ENCODE peak calls at places on chromosomes 1 and 21, in nine cellular contexts. One of them, this sample, is unnamed.

GRCh38 chr1:110494522-110495406 is 24.2 kb downstream of the KCNA10 start:
- DNase-seq in heart left ventricle: no peak
- DNase-seq in endothelial cell: no peak
- DNase-seq in NCI-H524: no peak
- DNase-seq in lower leg skin: no peak
- DNase-seq in COLO829: no peak
- DNase-seq in SHP77 treated with DMSO at 0.1 percent for 48 hours: no peak
- DNase-seq in stimulated activated naive B cell treated with anti-CD40 and anti-IgM and Interleukin-4, amounts not matched to agents 10 μg/mL and 1 μg/mL and 100 μg/mL, for 72 hours: no peak
- DNase-seq in GDM1: no peak
- DNase-seq in this sample: no peak

GRCh38 chr21:22128671-22129070 is 1130.5 kb downstream of the NCAM2 start:
- DNase-seq in stimulated activated naive B cell treated with anti-CD40 and anti-IgM and Interleukin-4, amounts not matched to agents 10 μg/mL and 1 μg/mL and 100 μg/mL, for 72 hours: no peak
- DNase-seq in NCI-H524: no peak
- DNase-seq in SHP77 treated with DMSO at 0.1 percent for 48 hours: no peak
- DNase-seq in endothelial cell: no peak
- DNase-seq in GDM1: no peak
- DNase-seq in heart left ventricle: no peak
- DNase-seq in COLO829: no peak
- DNase-seq in lower leg skin: no peak
- DNase-seq in this sample: no peak

GRCh38 chr1:22171951-22172715 is 29.2 kb upstream of the WNT4 start:
- DNase-seq in GDM1: no peak
- DNase-seq in heart left ventricle: no peak
- DNase-seq in NCI-H524: no peak
- DNase-seq in stimulated activated naive B cell treated with anti-CD40 and anti-IgM and Interleukin-4, amounts not matched to agents 10 μg/mL and 1 μg/mL and 100 μg/mL, for 72 hours: no peak
- DNase-seq in SHP77 treated with DMSO at 0.1 percent for 48 hours: no peak
- DNase-seq in COLO829: no peak
- DNase-seq in lower leg skin: no peak
- DNase-seq in endothelial cell: no peak
- DNase-seq in this sample: no peak

GRCh38 chr1:196180847-196181593 is 427.2 kb downstream of the KCNT2 start:
- DNase-seq in stimulated activated naive B cell treated with anti-CD40 and anti-IgM and Interleukin-4, amounts not matched to agents 10 μg/mL and 1 μg/mL and 100 μg/mL, for 72 hours: no peak
- DNase-seq in SHP77 treated with DMSO at 0.1 percent for 48 hours: no peak
- DNase-seq in GDM1: peak; percentile 14
- DNase-seq in NCI-H524: no peak
- DNase-seq in COLO829: peak; percentile 83
- DNase-seq in heart left ventricle: no peak
- DNase-seq in endothelial cell: no peak
- DNase-seq in lower leg skin: no peak
- DNase-seq in this sample: no peak

GRCh38 chr21:35525443-35525842 is 476.3 kb upstream of the RUNX1 start:
- DNase-seq in NCI-H524: no peak
- DNase-seq in lower leg skin: no peak
- DNase-seq in GDM1: no peak
- DNase-seq in COLO829: no peak
- DNase-seq in heart left ventricle: no peak
- DNase-seq in SHP77 treated with DMSO at 0.1 percent for 48 hours: no peak
- DNase-seq in endothelial cell: no peak
- DNase-seq in stimulated activated naive B cell treated with anti-CD40 and anti-IgM and Interleukin-4, amounts not matched to agents 10 μg/mL and 1 μg/mL and 100 μg/mL, for 72 hours: no peak
- DNase-seq in this sample: no peak

GRCh38 chr1:186212574-186213224 is 162.4 kb downstream of the TPR start:
- DNase-seq in stimulated activated naive B cell treated with anti-CD40 and anti-IgM and Interleukin-4, amounts not matched to agents 10 μg/mL and 1 μg/mL and 100 μg/mL, for 72 hours: no peak
- DNase-seq in endothelial cell: peak; percentile 49
- DNase-seq in lower leg skin: peak; percentile 37
- DNase-seq in SHP77 treated with DMSO at 0.1 percent for 48 hours: peak; percentile 29
- DNase-seq in GDM1: peak; percentile 10
- DNase-seq in NCI-H524: peak; percentile 76
- DNase-seq in heart left ventricle: peak; percentile 32
- DNase-seq in COLO829: peak; percentile 85
- DNase-seq in this sample: peak; percentile 67

GRCh38 chr1:1929639-1930545 is 10.8 kb upstream of the TMEM52 start:
- DNase-seq in SHP77 treated with DMSO at 0.1 percent for 48 hours: no peak
- DNase-seq in GDM1: no peak
- DNase-seq in endothelial cell: no peak
- DNase-seq in heart left ventricle: peak; percentile 19
- DNase-seq in COLO829: no peak
- DNase-seq in NCI-H524: no peak
- DNase-seq in stimulated activated naive B cell treated with anti-CD40 and anti-IgM and Interleukin-4, amounts not matched to agents 10 μg/mL and 1 μg/mL and 100 μg/mL, for 72 hours: no peak
- DNase-seq in lower leg skin: no peak
- DNase-seq in this sample: no peak

GRCh38 chr1:157580828-157581210 is 17.1 kb downstream of the FCRL4 start:
- DNase-seq in SHP77 treated with DMSO at 0.1 percent for 48 hours: no peak
- DNase-seq in heart left ventricle: no peak
- DNase-seq in lower leg skin: no peak
- DNase-seq in endothelial cell: no peak
- DNase-seq in NCI-H524: no peak
- DNase-seq in COLO829: no peak
- DNase-seq in GDM1: no peak
- DNase-seq in stimulated activated naive B cell treated with anti-CD40 and anti-IgM and Interleukin-4, amounts not matched to agents 10 μg/mL and 1 μg/mL and 100 μg/mL, for 72 hours: no peak
- DNase-seq in this sample: no peak

GRCh38 chr1:20359451-20360330 is 69.0 kb downstream of the VWA5B1 start:
- DNase-seq in COLO829: no peak
- DNase-seq in lower leg skin: no peak
- DNase-seq in GDM1: no peak
- DNase-seq in heart left ventricle: no peak
- DNase-seq in SHP77 treated with DMSO at 0.1 percent for 48 hours: no peak
- DNase-seq in endothelial cell: no peak
- DNase-seq in stimulated activated naive B cell treated with anti-CD40 and anti-IgM and Interleukin-4, amounts not matched to agents 10 μg/mL and 1 μg/mL and 100 μg/mL, for 72 hours: peak; percentile 33
- DNase-seq in NCI-H524: peak; percentile 10
- DNase-seq in this sample: peak; percentile 95

GRCh38 chr1:214423045-214423444 is 128.4 kb downstream of the PTPN14 start:
- DNase-seq in heart left ventricle: no peak
- DNase-seq in endothelial cell: no peak
- DNase-seq in NCI-H524: no peak
- DNase-seq in COLO829: no peak
- DNase-seq in stimulated activated naive B cell treated with anti-CD40 and anti-IgM and Interleukin-4, amounts not matched to agents 10 μg/mL and 1 μg/mL and 100 μg/mL, for 72 hours: no peak
- DNase-seq in lower leg skin: no peak
- DNase-seq in SHP77 treated with DMSO at 0.1 percent for 48 hours: no peak
- DNase-seq in GDM1: no peak
- DNase-seq in this sample: no peak

GRCh38 chr1:183777359-183777758 is 27.6 kb upstream of the RGL1 start:
- DNase-seq in lower leg skin: no peak
- DNase-seq in GDM1: no peak
- DNase-seq in heart left ventricle: no peak
- DNase-seq in SHP77 treated with DMSO at 0.1 percent for 48 hours: no peak
- DNase-seq in NCI-H524: no peak
- DNase-seq in endothelial cell: no peak
- DNase-seq in COLO829: no peak
- DNase-seq in stimulated activated naive B cell treated with anti-CD40 and anti-IgM and Interleukin-4, amounts not matched to agents 10 μg/mL and 1 μg/mL and 100 μg/mL, for 72 hours: no peak
- DNase-seq in this sample: no peak

GRCh38 chr1:7755448-7755847 is 15.6 kb upstream of the VAMP3 start:
- DNase-seq in stimulated activated naive B cell treated with anti-CD40 and anti-IgM and Interleukin-4, amounts not matched to agents 10 μg/mL and 1 μg/mL and 100 μg/mL, for 72 hours: no peak
- DNase-seq in SHP77 treated with DMSO at 0.1 percent for 48 hours: no peak
- DNase-seq in NCI-H524: peak; percentile 12
- DNase-seq in GDM1: no peak
- DNase-seq in COLO829: no peak
- DNase-seq in endothelial cell: peak; percentile 23
- DNase-seq in heart left ventricle: no peak
- DNase-seq in lower leg skin: no peak
- DNase-seq in this sample: peak; percentile 63

GRCh38 chr1:91717839-91718238 is 168.1 kb downstream of the TGFBR3 start:
- DNase-seq in endothelial cell: no peak
- DNase-seq in NCI-H524: no peak
- DNase-seq in GDM1: no peak
- DNase-seq in SHP77 treated with DMSO at 0.1 percent for 48 hours: no peak
- DNase-seq in heart left ventricle: no peak
- DNase-seq in lower leg skin: no peak
- DNase-seq in COLO829: no peak
- DNase-seq in stimulated activated naive B cell treated with anti-CD40 and anti-IgM and Interleukin-4, amounts not matched to agents 10 μg/mL and 1 μg/mL and 100 μg/mL, for 72 hours: no peak
- DNase-seq in this sample: no peak

GRCh38 chr1:102872097-102872496 is 236.2 kb downstream of the COL11A1 start:
- DNase-seq in heart left ventricle: no peak
- DNase-seq in GDM1: no peak
- DNase-seq in endothelial cell: no peak
- DNase-seq in NCI-H524: no peak
- DNase-seq in COLO829: no peak
- DNase-seq in SHP77 treated with DMSO at 0.1 percent for 48 hours: no peak
- DNase-seq in stimulated activated naive B cell treated with anti-CD40 and anti-IgM and Interleukin-4, amounts not matched to agents 10 μg/mL and 1 μg/mL and 100 μg/mL, for 72 hours: no peak
- DNase-seq in lower leg skin: no peak
- DNase-seq in this sample: no peak

GRCh38 chr1:15305366-15305765 is 58.3 kb downstream of the FHAD1 start:
- DNase-seq in NCI-H524: no peak
- DNase-seq in stimulated activated naive B cell treated with anti-CD40 and anti-IgM and Interleukin-4, amounts not matched to agents 10 μg/mL and 1 μg/mL and 100 μg/mL, for 72 hours: no peak
- DNase-seq in heart left ventricle: no peak
- DNase-seq in lower leg skin: no peak
- DNase-seq in GDM1: no peak
- DNase-seq in endothelial cell: no peak
- DNase-seq in COLO829: no peak
- DNase-seq in SHP77 treated with DMSO at 0.1 percent for 48 hours: no peak
- DNase-seq in this sample: no peak

GRCh38 chr1:33130297-33130696 is 49.3 kb downstream of the AZIN2 start:
- DNase-seq in heart left ventricle: no peak
- DNase-seq in NCI-H524: peak; percentile 85
- DNase-seq in GDM1: no peak
- DNase-seq in lower leg skin: no peak
- DNase-seq in stimulated activated naive B cell treated with anti-CD40 and anti-IgM and Interleukin-4, amounts not matched to agents 10 μg/mL and 1 μg/mL and 100 μg/mL, for 72 hours: no peak
- DNase-seq in SHP77 treated with DMSO at 0.1 percent for 48 hours: no peak
- DNase-seq in endothelial cell: no peak
- DNase-seq in COLO829: no peak
- DNase-seq in this sample: no peak

GRCh38 chr1:52142220-52143153 is 598 bp downstream of the ZFYVE9 start:
- DNase-seq in lower leg skin: no peak
- DNase-seq in heart left ventricle: peak; percentile 33
- DNase-seq in SHP77 treated with DMSO at 0.1 percent for 48 hours: peak; percentile 5
- DNase-seq in endothelial cell: peak; percentile 38
- DNase-seq in NCI-H524: peak; percentile 69
- DNase-seq in GDM1: peak; percentile 48
- DNase-seq in COLO829: no peak
- DNase-seq in stimulated activated naive B cell treated with anti-CD40 and anti-IgM and Interleukin-4, amounts not matched to agents 10 μg/mL and 1 μg/mL and 100 μg/mL, for 72 hours: no peak
- DNase-seq in this sample: peak; percentile 50